ENCODE peak calls at places on chromosomes 11 and 22, in eight cellular contexts. Q is cardiac muscle cell, L is small intestine, O is esophagus squamous epithelium, F is heart right ventricle, P is spleen, H is Peyer's patch, J is GM23248. Z is an unnamed sample.

GRCh38 chr22:46946383-46946965 is 184.0 kb downstream of the TBC1D22A start:
- DNase-seq in P (no peak), Q (no peak), O (no peak), J (no peak), F (no peak), H (no peak), L (no peak), Z (no peak)

GRCh38 chr11:46727952-46728658 is 9.1 kb downstream of the F2 start:
- DNase-seq in L (no peak), F (no peak), J (no peak), H (no peak), P (peak), Q (no peak), O (no peak), Z (no peak)

GRCh38 chr11:61149624-61150615 is 11.3 kb downstream of the VPS37C start:
- DNase-seq in F (no peak), H (peak), J (no peak), Q (peak), O (no peak), P (peak), L (peak), Z (no peak)

GRCh38 chr11:3859373-3859881 is 4.0 kb downstream of the STIM1 start:
- DNase-seq in F (peak), P (peak), L (peak), O (no peak), Q (no peak), J (no peak), H (no peak), Z (no peak)

GRCh38 chr22:42294034-42294985 is 23.9 kb upstream of the TCF20 start:
- DNase-seq in J (peak), L (peak), F (peak), Q (peak), O (no peak), H (peak), P (no peak), Z (no peak)

GRCh38 chr11:125465701-125466100 is 30.4 kb downstream of the FEZ1 start:
- DNase-seq in F (no peak), Q (no peak), H (no peak), O (no peak), P (no peak), J (no peak), L (no peak), Z (no peak)

GRCh38 chr11:93396356-93396755 is 65.8 kb downstream of the DEUP1 start:
- DNase-seq in O (no peak), P (no peak), F (no peak), H (no peak), L (no peak), J (peak), Q (no peak), Z (no peak)

GRCh38 chr22:28893810-28894209 is 10.4 kb downstream of the ZNRF3 start:
- DNase-seq in P (no peak), L (no peak), Q (no peak), F (no peak), J (no peak), O (no peak), H (no peak), Z (no peak)

GRCh38 chr11:21427750-21428149 is 758.4 kb downstream of the NELL1 start:
- DNase-seq in L (no peak), J (no peak), O (no peak), H (no peak), Q (no peak), P (no peak), F (no peak), Z (no peak)

GRCh38 chr11:38582151-38582550 is 1984.1 kb upstream of the RAG2 start:
- DNase-seq in L (no peak), O (no peak), H (no peak), P (no peak), Q (no peak), J (no peak), F (no peak), Z (no peak)

GRCh38 chr11:134524876-134525845 is 113.1 kb upstream of the B3GAT1 start:
- DNase-seq in O (no peak), F (no peak), H (peak), L (no peak), P (peak), J (no peak), Q (no peak), Z (no peak)

GRCh38 chr11:77346906-77347603 is 45.6 kb upstream of the GDPD4 start:
- DNase-seq in O (no peak), H (no peak), Q (peak), P (no peak), L (no peak), J (peak), F (no peak), Z (no peak)

GRCh38 chr11:122095950-122096942 is 19.8 kb downstream of the BLID start:
- DNase-seq in Q (peak), F (no peak), P (no peak), J (peak), O (no peak), H (no peak), L (no peak), Z (no peak)

GRCh38 chr11:121889931-121890330 is 226.1 kb downstream of the BLID start:
- DNase-seq in O (no peak), L (no peak), H (no peak), P (no peak), F (no peak), Q (peak), J (peak), Z (no peak)

GRCh38 chr11:45053736-45054446 is 92.5 kb upstream of the PRDM11 start:
- DNase-seq in H (no peak), O (no peak), F (no peak), Q (no peak), J (no peak), L (no peak), P (no peak), Z (no peak)

GRCh38 chr22:17486313-17486712 is 77.0 kb upstream of the SLC25A18 start:
- DNase-seq in P (no peak), J (no peak), H (no peak), F (no peak), Q (no peak), L (no peak), O (no peak), Z (no peak)

GRCh38 chr11:75277991-75278790 is 37.6 kb downstream of the TPBGL start:
- DNase-seq in P (peak), Q (no peak), L (no peak), H (no peak), F (no peak), O (no peak), J (no peak), Z (no peak)

GRCh38 chr22:18970180-18970947 is 34.3 kb upstream of the PRODH start:
- DNase-seq in H (no peak), J (peak), F (no peak), O (no peak), L (peak), Q (peak), P (peak), Z (no peak)

GRCh38 chr22:27032121-27032761 is 374.9 kb downstream of the MIAT start:
- DNase-seq in J (peak), O (no peak), Q (peak), L (no peak), F (no peak), H (no peak), P (no peak), Z (peak)

GRCh38 chr11:129960216-129961214 is 42.1 kb downstream of the PRDM10 start:
- DNase-seq in F (no peak), L (peak), J (peak), O (no peak), P (no peak), H (no peak), Q (peak), Z (no peak)

GRCh38 chr11:888290-889212 is 22.1 kb downstream of the CHID1 start:
- DNase-seq in P (no peak), O (no peak), J (no peak), Q (no peak), F (no peak), L (no peak), H (no peak), Z (no peak)

GRCh38 chr11:2428322-2428795 is 16.0 kb downstream of the TRPM5 start:
- DNase-seq in L (peak), P (peak), J (peak), O (no peak), F (peak), H (peak), Q (peak), Z (peak)

GRCh38 chr22:45638834-45639746 is 32.5 kb upstream of the ATXN10 start:
- DNase-seq in J (peak), P (no peak), O (peak), L (peak), H (peak), F (no peak), Q (peak), Z (no peak)

GRCh38 chr11:62774407-62774806 is 3.2 kb downstream of the TAF6L start:
- DNase-seq in F (no peak), H (no peak), P (no peak), O (no peak), Q (no peak), L (no peak), J (no peak), Z (no peak)

GRCh38 chr11:62777389-62777788 is 6.2 kb downstream of the TAF6L start:
- DNase-seq in P (no peak), Q (no peak), O (no peak), F (no peak), H (no peak), L (no peak), J (no peak), Z (no peak)

GRCh38 chr11:62771144-62772021 is at the start of gene TAF6L:
- DNase-seq in J (peak), L (peak), O (peak), P (peak), Q (peak), F (peak), H (peak), Z (peak)

GRCh38 chr11:62778441-62778840 is 7.2 kb downstream of the TAF6L start:
- DNase-seq in Q (no peak), F (no peak), J (no peak), O (no peak), H (no peak), P (no peak), L (no peak), Z (no peak)

DNA sequence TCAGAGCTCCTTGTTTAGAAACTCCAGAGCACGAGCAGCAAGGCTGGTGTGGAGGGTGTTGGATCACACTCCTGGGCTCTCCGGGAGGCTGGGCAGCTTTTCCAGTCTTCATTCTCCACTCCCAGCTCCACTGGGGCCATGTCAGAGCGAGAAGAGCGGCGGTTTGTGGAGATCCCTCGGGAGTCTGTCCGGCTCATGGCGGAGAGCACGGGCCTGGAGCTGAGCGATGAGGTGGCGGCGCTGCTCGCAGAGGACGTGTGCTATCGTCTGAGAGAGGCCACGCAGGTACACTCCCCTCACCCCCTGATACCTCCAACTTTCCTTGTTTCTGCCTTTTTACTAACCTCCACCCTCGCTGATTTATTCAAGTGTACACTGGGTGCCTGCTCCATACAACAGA is 4.5 kb downstream of the TAF6L start:
- DNase-seq in F (no peak), L (no peak), H (no peak), J (no peak), Q (no peak), O (no peak), P (no peak), Z (no peak)
- H3K27ac ChIP-seq in F (no peak), L (no peak), H (no peak), J (no peak), Q (no peak), O (no peak), P (peak), Z (no peak)

DNA sequence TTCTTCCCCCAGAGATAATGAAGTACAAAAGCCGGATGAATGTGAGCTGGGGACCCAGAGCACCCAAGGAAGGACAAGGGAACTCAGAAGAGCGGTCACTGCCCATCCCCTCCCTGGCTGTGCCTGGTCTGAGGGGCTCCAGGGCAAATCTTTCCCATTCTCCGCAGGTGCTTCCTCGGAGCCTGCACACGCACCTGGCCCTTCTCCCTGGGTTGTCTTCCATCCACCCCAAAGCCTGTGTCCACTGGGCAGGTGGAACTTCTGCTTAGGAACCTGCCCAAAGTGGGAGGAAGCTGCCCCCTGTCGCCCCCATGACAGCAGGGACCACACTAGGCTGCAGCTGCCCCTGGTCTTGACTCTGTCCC is 121.0 kb upstream of the FGF3 start:
- DNase-seq in L (no peak), O (no peak), H (peak), F (no peak), P (peak), J (no peak), Q (no peak), Z (no peak)
- H3K27ac ChIP-seq in L (no peak), O (peak), H (no peak), F (peak), P (peak), J (no peak), Q (peak), Z (no peak)

DNA sequence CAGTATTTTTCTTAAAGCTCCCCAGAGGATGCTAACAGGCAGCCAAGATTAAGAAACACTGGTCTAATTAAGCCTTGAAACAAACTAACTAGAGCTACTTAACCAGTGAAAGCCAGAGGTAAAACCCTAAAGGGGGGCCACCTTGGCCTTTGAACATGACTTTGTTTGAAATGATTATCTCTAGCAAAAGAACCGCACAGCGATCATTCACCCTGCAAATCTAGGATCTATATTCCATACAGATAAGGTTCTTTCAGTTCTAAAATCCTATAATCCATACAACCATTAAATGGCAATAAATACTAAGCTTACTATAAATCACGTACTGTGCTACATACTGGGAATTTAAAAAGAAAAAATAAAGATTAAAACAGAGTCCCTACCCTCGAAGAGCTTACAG is 40.6 kb downstream of the RBFOX2 start:
- DNase-seq in F (no peak), H (no peak), J (no peak), Q (no peak), L (peak), P (no peak), O (no peak), Z (no peak)
- H3K27ac ChIP-seq in F (no peak), H (no peak), J (peak), Q (no peak), L (no peak), P (no peak), O (no peak), Z (no peak)

DNA sequence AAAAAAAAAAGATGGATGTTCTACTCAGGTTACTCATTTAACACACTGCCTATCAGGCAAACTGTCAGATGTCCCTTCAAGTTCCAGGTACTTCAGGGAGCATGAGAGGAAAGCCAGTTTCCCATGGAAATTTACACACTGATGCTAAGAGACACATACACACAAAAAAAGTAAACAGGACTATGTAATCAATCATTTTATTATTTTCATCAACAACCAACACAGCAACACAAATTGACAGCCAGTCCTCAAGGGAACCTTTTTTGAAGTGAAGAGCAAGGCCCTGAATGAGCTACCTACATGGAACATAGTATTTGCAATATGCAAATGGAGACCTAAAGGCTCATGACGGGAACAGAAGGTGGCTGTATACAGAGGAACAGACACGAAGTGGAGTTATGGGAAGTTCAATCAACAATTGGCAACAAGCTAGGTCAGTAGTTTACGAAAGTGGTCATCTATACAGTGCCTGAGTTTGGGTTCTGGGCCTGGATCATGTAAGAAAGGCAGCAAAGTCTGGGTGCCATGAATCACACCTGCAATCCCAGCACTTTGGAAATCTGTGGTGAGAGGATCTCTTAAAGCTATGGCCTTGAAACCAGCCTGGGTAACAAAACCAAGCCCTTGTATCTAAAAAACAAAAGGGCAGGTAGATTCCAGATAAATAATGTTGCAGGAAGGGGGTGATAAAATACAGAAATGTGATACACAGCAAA is 12.6 kb upstream of the WDR74 start:
- DNase-seq in O (no peak), P (no peak), L (no peak), Q (no peak), F (no peak), J (no peak), H (no peak), Z (no peak)
- H3K27ac ChIP-seq in O (no peak), P (peak), L (no peak), Q (peak), F (no peak), J (no peak), H (no peak), Z (no peak)

DNA sequence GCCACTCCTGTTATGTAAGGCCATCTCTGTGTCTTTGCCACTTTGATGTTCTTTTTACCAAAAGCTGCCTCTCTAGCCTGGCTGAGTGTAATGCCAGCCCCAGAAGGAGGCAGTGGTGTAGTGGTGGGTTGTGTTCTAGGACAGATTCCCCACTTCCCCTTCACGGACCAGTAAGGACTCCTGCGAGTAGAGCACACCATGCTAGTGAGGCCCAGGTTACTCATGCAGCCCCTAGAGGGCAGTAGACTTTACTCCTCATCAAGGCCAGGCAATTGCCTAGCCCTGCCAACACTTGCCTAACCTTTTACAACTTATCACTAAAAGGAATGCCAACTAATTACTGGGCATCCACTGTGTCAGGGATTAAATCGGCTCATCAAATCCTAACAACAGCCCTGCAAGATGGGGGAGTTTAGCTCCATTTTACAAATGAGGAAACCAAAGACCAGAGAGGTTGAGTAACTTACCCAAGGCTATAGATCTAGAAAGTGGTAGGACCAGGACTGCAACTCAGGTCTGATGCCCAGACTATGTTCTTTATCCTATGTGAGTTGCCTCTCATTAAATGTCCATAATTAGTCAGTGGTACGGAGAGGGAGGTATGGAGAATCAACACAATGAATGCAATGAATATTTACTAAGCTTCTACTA is 75.3 kb downstream of the APIP start:
- DNase-seq in Q (peak), J (peak), L (peak), F (no peak), P (no peak), H (no peak), O (no peak), Z (no peak)
- H3K27ac ChIP-seq in Q (no peak), J (no peak), L (no peak), F (no peak), P (no peak), H (no peak), O (no peak), Z (no peak)

GRCh38 chr11:113934797-113935196 is 30.2 kb downstream of the HTR3B start:
- DNase-seq in Q (no peak), P (no peak), L (no peak), J (no peak), H (no peak), F (no peak), O (no peak), Z (no peak)
- H3K27ac ChIP-seq in Q (no peak), P (no peak), L (no peak), J (no peak), H (no peak), F (no peak), O (no peak), Z (no peak)

DNA sequence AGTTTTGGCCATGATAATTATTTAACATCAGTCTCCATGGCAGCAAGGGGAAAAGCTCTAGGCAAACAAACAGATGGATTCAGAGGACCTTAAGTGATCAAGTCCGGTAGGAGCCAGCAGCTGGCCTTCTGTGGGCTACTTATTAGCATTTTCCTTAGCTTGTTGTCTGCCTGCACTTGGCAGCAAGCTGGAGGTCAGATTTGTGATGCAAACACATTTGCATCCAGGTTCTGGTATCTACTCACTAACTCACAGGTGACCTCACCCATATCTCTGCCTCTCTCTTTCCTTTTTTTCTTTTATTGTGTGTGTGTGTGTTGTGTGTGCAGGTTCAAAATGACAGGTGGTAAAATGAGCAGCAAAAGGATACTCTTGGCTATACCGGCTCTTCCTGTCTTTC is 32.3 kb downstream of the ARHGAP42 start:
- DNase-seq in F (peak), J (peak), O (no peak), P (no peak), H (no peak), L (peak), Q (peak), Z (no peak)
- H3K27ac ChIP-seq in F (peak), J (no peak), O (peak), P (peak), H (peak), L (peak), Q (peak), Z (no peak)

GRCh38 chr11:117199061-117199915 is at the start of gene TAGLN:
- DNase-seq in F (peak), L (no peak), H (peak), P (no peak), Q (peak), O (no peak), J (peak), Z (peak)

GRCh38 chr11:117198613-117199012 is 557 bp upstream of the TAGLN start:
- DNase-seq in H (no peak), Q (no peak), F (no peak), P (no peak), J (no peak), O (no peak), L (no peak), Z (no peak)

GRCh38 chr11:117200813-117201515 is 1.8 kb downstream of the TAGLN start:
- DNase-seq in L (no peak), F (no peak), H (no peak), J (peak), Q (peak), P (no peak), O (no peak), Z (no peak)

GRCh38 chr11:117201516-117201866 is 2.3 kb downstream of the TAGLN start:
- DNase-seq in O (no peak), Q (peak), J (peak), H (no peak), P (no peak), F (no peak), L (no peak), Z (no peak)

GRCh38 chr11:117199916-117200812 is 994 bp downstream of the TAGLN start:
- DNase-seq in J (no peak), Q (peak), P (no peak), L (no peak), F (no peak), O (no peak), H (no peak), Z (no peak)
- H3K27ac ChIP-seq in J (peak), Q (peak), P (peak), L (no peak), F (peak), O (peak), H (peak), Z (no peak)

Z was measured in substantia nigra.